ENCODE peak calls at places on chromosomes 7 and 10, in eight cellular contexts. One of them, this sample, is unnamed.
A peak's percentile ranks its signal among the peaks of the same experiment; 100 is the strongest.

GRCh38 chr7:130804156-130804708 is 70.2 kb upstream of the KLF14 start:
- DNase-seq in breast epithelium: no peak
- DNase-seq in ascending aorta: no peak
- DNase-seq in GM13976: no peak
- DNase-seq in GM20000: no peak
- DNase-seq in H9: no peak
- DNase-seq in AG04450: no peak
- DNase-seq in bronchial epithelial cell: no peak
- DNase-seq in this sample: no peak

GRCh38 chr10:50415292-50415691 is 164.0 kb upstream of the ASAH2 start:
- DNase-seq in breast epithelium: no peak
- DNase-seq in ascending aorta: no peak
- DNase-seq in GM13976: no peak
- DNase-seq in GM20000: no peak
- DNase-seq in H9: no peak
- DNase-seq in AG04450: no peak
- DNase-seq in bronchial epithelial cell: no peak
- DNase-seq in this sample: no peak

GRCh38 chr10:12390733-12391132 is 41.4 kb downstream of the CAMK1D start:
- DNase-seq in breast epithelium: no peak
- DNase-seq in ascending aorta: peak; percentile 71
- DNase-seq in GM13976: no peak
- DNase-seq in GM20000: no peak
- DNase-seq in H9: no peak
- DNase-seq in AG04450: no peak
- DNase-seq in bronchial epithelial cell: no peak
- DNase-seq in this sample: no peak

GRCh38 chr7:105655901-105656380 is 74.6 kb upstream of the EFCAB10 start:
- DNase-seq in breast epithelium: no peak
- DNase-seq in ascending aorta: no peak
- DNase-seq in GM13976: no peak
- DNase-seq in GM20000: no peak
- DNase-seq in H9: no peak
- DNase-seq in AG04450: no peak
- DNase-seq in bronchial epithelial cell: no peak
- DNase-seq in this sample: no peak

GRCh38 chr10:78783753-78784152 is 285.0 kb upstream of the ZMIZ1 start:
- DNase-seq in breast epithelium: no peak
- DNase-seq in ascending aorta: no peak
- DNase-seq in GM13976: no peak
- DNase-seq in GM20000: no peak
- DNase-seq in H9: no peak
- DNase-seq in AG04450: no peak
- DNase-seq in bronchial epithelial cell: no peak
- DNase-seq in this sample: no peak

GRCh38 chr7:155562106-155562505 is 15.7 kb upstream of the CNPY1 start:
- DNase-seq in breast epithelium: no peak
- DNase-seq in ascending aorta: no peak
- DNase-seq in GM13976: no peak
- DNase-seq in GM20000: no peak
- DNase-seq in H9: no peak
- DNase-seq in AG04450: no peak
- DNase-seq in bronchial epithelial cell: no peak
- DNase-seq in this sample: no peak

GRCh38 chr10:99329238-99329890 is at the start of gene CNNM1:
- DNase-seq in breast epithelium: no peak
- DNase-seq in ascending aorta: no peak
- DNase-seq in GM13976: peak; percentile 53
- DNase-seq in GM20000: peak; percentile 45
- DNase-seq in H9: peak; percentile 72
- DNase-seq in AG04450: no peak
- DNase-seq in bronchial epithelial cell: no peak
- DNase-seq in this sample: peak; percentile 29

GRCh38 chr7:141945356-141945755 is 1.4 kb downstream of the CLEC5A start:
- DNase-seq in breast epithelium: no peak
- DNase-seq in ascending aorta: no peak
- DNase-seq in GM13976: no peak
- DNase-seq in GM20000: no peak
- DNase-seq in H9: no peak
- DNase-seq in AG04450: no peak
- DNase-seq in bronchial epithelial cell: peak; percentile 94
- DNase-seq in this sample: no peak

GRCh38 chr10:35391954-35392262 is 55.6 kb downstream of the CCNY start:
- DNase-seq in breast epithelium: no peak
- DNase-seq in ascending aorta: no peak
- DNase-seq in GM13976: no peak
- DNase-seq in GM20000: no peak
- DNase-seq in H9: no peak
- DNase-seq in AG04450: no peak
- DNase-seq in bronchial epithelial cell: no peak
- DNase-seq in this sample: no peak

GRCh38 chr10:127984944-127985343 is 78.0 kb downstream of the PTPRE start:
- DNase-seq in breast epithelium: no peak
- DNase-seq in ascending aorta: no peak
- DNase-seq in GM13976: no peak
- DNase-seq in GM20000: no peak
- DNase-seq in H9: no peak
- DNase-seq in AG04450: no peak
- DNase-seq in bronchial epithelial cell: no peak
- DNase-seq in this sample: no peak
- TF ChIP-seq CTCF in breast epithelium: no peak
- TF ChIP-seq CTCF in ascending aorta: no peak
- TF ChIP-seq CTCF in GM13976: no peak
- TF ChIP-seq CTCF in GM20000: no peak
- TF ChIP-seq CTCF in H9: no peak
- TF ChIP-seq CTCF in AG04450: no peak
- TF ChIP-seq CTCF in bronchial epithelial cell: no peak
- TF ChIP-seq CTCF in this sample: no peak

GRCh38 chr7:158495780-158496179 is 91.8 kb downstream of the PTPRN2 start:
- DNase-seq in breast epithelium: no peak
- DNase-seq in ascending aorta: no peak
- DNase-seq in GM13976: peak; percentile 63
- DNase-seq in GM20000: peak; percentile 56
- DNase-seq in H9: peak; percentile 84
- DNase-seq in AG04450: no peak
- DNase-seq in bronchial epithelial cell: peak; percentile 3
- DNase-seq in this sample: peak; percentile 39
- TF ChIP-seq CTCF in breast epithelium: no peak
- TF ChIP-seq CTCF in ascending aorta: no peak
- TF ChIP-seq CTCF in GM13976: peak; percentile 21
- TF ChIP-seq CTCF in GM20000: no peak
- TF ChIP-seq CTCF in H9: peak; percentile 32
- TF ChIP-seq CTCF in AG04450: no peak
- TF ChIP-seq CTCF in bronchial epithelial cell: no peak
- TF ChIP-seq CTCF in this sample: peak; percentile 45

DNA sequence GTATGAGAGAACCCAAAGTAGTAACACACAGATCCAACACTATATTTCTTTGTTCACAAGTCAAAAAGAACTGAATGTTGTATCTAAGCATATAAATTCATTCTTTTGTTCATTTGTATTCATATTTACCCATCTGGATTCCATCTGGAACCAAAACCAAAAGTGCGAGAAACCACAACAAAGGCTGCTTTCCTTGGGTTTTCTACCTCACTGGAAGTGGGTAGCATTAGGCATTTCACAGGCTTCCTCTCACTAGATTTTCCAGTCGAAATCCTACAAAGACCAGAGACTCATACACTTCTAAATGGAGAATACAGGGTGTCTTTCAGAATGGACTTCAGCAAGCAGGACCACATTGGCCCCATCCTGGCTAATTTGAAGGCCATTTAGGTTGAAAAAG is 109.8 kb upstream of the WNT16 start:
- DNase-seq in breast epithelium: no peak
- DNase-seq in ascending aorta: no peak
- DNase-seq in GM13976: no peak
- DNase-seq in GM20000: no peak
- DNase-seq in H9: no peak
- DNase-seq in AG04450: no peak
- DNase-seq in bronchial epithelial cell: no peak
- DNase-seq in this sample: no peak
- TF ChIP-seq CTCF in breast epithelium: no peak
- TF ChIP-seq CTCF in ascending aorta: no peak
- TF ChIP-seq CTCF in GM13976: no peak
- TF ChIP-seq CTCF in GM20000: no peak
- TF ChIP-seq CTCF in H9: no peak
- TF ChIP-seq CTCF in AG04450: no peak
- TF ChIP-seq CTCF in bronchial epithelial cell: no peak
- TF ChIP-seq CTCF in this sample: no peak

GRCh38 chr10:118981946-118982345 is 47.6 kb upstream of the NANOS1 start:
- DNase-seq in breast epithelium: no peak
- DNase-seq in ascending aorta: peak; percentile 37
- DNase-seq in GM13976: no peak
- DNase-seq in GM20000: no peak
- DNase-seq in H9: peak; percentile 20
- DNase-seq in AG04450: no peak
- DNase-seq in bronchial epithelial cell: no peak
- DNase-seq in this sample: no peak
- TF ChIP-seq CTCF in breast epithelium: no peak
- TF ChIP-seq CTCF in ascending aorta: no peak
- TF ChIP-seq CTCF in GM13976: no peak
- TF ChIP-seq CTCF in GM20000: no peak
- TF ChIP-seq CTCF in H9: no peak
- TF ChIP-seq CTCF in AG04450: no peak
- TF ChIP-seq CTCF in bronchial epithelial cell: no peak
- TF ChIP-seq CTCF in this sample: no peak

GRCh38 chr7:5423844-5424688 is 432 bp upstream of the TNRC18 start:
- DNase-seq in breast epithelium: peak; percentile 95
- DNase-seq in ascending aorta: peak; percentile 97
- DNase-seq in GM13976: peak; percentile 83
- DNase-seq in GM20000: peak; percentile 91
- DNase-seq in H9: peak; percentile 97
- DNase-seq in AG04450: peak; percentile 98
- DNase-seq in bronchial epithelial cell: peak; percentile 93
- DNase-seq in this sample: peak; percentile 78

GRCh38 chr7:5421626-5422323 is 1.9 kb downstream of the TNRC18 start:
- DNase-seq in breast epithelium: no peak
- DNase-seq in ascending aorta: peak; percentile 71
- DNase-seq in GM13976: peak; percentile 40
- DNase-seq in GM20000: peak; percentile 59
- DNase-seq in H9: no peak
- DNase-seq in AG04450: no peak
- DNase-seq in bronchial epithelial cell: no peak
- DNase-seq in this sample: no peak

GRCh38 chr7:5420841-5421625 is 2.6 kb downstream of the TNRC18 start:
- DNase-seq in breast epithelium: no peak
- DNase-seq in ascending aorta: no peak
- DNase-seq in GM13976: peak; percentile 53
- DNase-seq in GM20000: peak; percentile 53
- DNase-seq in H9: no peak
- DNase-seq in AG04450: no peak
- DNase-seq in bronchial epithelial cell: no peak
- DNase-seq in this sample: no peak

GRCh38 chr7:5423272-5423843 is at the start of gene TNRC18:
- DNase-seq in breast epithelium: no peak
- DNase-seq in ascending aorta: peak; percentile 76
- DNase-seq in GM13976: peak; percentile 56
- DNase-seq in GM20000: peak; percentile 68
- DNase-seq in H9: no peak
- DNase-seq in AG04450: no peak
- DNase-seq in bronchial epithelial cell: no peak
- DNase-seq in this sample: no peak

DNA sequence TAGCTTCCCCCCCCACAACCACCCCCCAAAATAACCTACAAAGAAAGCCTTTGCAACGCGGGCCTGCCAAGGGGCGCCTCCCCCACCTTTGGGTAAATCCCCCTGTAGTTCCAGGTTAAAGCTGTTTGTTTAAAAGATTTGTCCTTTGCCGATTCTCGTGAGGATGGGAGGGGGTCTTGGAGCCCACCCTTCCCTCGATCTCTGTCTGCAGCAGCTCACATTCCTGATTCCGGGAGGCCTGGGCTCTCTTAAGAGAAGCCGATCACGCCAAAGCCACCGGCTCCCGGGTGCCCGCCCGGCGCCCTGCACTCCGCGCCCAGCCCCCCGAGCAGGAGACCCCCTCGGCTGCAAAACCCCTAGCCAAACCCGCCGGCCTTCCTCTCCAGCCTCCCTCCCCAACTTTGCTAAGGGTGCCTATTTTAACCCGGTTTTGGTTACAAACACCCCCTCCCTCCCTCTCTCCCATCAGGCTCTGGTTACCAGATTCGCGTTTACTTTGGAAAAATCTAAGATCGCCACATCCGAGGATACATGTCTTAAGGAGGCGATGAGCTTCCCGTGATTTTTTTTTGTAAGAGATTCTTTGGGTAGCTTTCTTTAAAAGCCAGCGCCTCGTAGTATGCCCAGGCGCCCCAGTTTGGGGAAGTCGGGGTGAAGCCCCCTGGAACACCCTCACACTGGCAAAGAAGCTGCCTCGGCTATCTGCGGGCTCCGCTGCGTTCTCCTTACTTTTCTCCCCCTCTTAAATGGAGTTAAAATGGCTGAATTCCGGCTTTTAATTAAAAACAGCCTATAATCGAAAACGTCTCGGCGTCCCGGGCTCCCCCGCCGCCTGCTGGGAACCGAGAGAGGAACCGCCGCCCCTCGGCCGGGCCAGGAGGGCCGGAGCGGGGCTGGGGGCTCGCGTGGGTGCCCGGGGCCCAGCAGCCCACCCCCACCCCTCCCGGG is 1.0 kb downstream of the TNRC18 start:
- DNase-seq in breast epithelium: no peak
- DNase-seq in ascending aorta: no peak
- DNase-seq in GM13976: peak; percentile 51
- DNase-seq in GM20000: peak; percentile 58
- DNase-seq in H9: no peak
- DNase-seq in AG04450: no peak
- DNase-seq in bronchial epithelial cell: no peak
- DNase-seq in this sample: no peak
- TF ChIP-seq CTCF in breast epithelium: no peak
- TF ChIP-seq CTCF in ascending aorta: no peak
- TF ChIP-seq CTCF in GM13976: no peak
- TF ChIP-seq CTCF in GM20000: no peak
- TF ChIP-seq CTCF in H9: no peak
- TF ChIP-seq CTCF in AG04450: peak; percentile 2
- TF ChIP-seq CTCF in bronchial epithelial cell: peak; percentile 6
- TF ChIP-seq CTCF in this sample: no peak

GRCh38 chr10:132396495-132397035 is 435 bp upstream of the PWWP2B start:
- DNase-seq in breast epithelium: no peak
- DNase-seq in ascending aorta: peak; percentile 81
- DNase-seq in GM13976: peak; percentile 75
- DNase-seq in GM20000: peak; percentile 87
- DNase-seq in H9: no peak
- DNase-seq in AG04450: no peak
- DNase-seq in bronchial epithelial cell: no peak
- DNase-seq in this sample: peak; percentile 66
- TF ChIP-seq CTCF in breast epithelium: no peak
- TF ChIP-seq CTCF in ascending aorta: peak; percentile 13
- TF ChIP-seq CTCF in GM13976: peak; percentile 22
- TF ChIP-seq CTCF in GM20000: peak; percentile 19
- TF ChIP-seq CTCF in H9: peak; percentile 31
- TF ChIP-seq CTCF in AG04450: no peak
- TF ChIP-seq CTCF in bronchial epithelial cell: peak; percentile 35
- TF ChIP-seq CTCF in this sample: peak; percentile 29